ENCODE peak calls at places on chromosome 17, in nine cellular contexts. V is gastrocnemius medialis, Z is neural crest cell, A is testis, C is esophagus muscularis mucosa, H is fibroblast of the aortic adventitia, X is brain microvascular endothelial cell, U is A549, Q is activated B cell treated with CpG ODN at 0.5 μM for 24 hours. L is an unnamed sample.

GRCh38 chr17:57880086-57880456 is 30.2 kb upstream of the MRPS23 start:
- DNase-seq in V (no peak), Z (no peak), A (no peak), C (no peak), H (no peak), X (no peak), U (no peak), Q (no peak), L (no peak)

GRCh38 chr17:34578656-34579016 is 746 bp upstream of the TMEM132E start:
- DNase-seq in V (no peak), Z (no peak), A (no peak), C (no peak), H (no peak), X (no peak), U (no peak), Q (no peak), L (no peak)

GRCh38 chr17:11238710-11239109 is 2.3 kb upstream of the SHISA6 start:
- DNase-seq in V (no peak), Z (no peak), A (no peak), C (no peak), H (no peak), X (no peak), U (no peak), Q (no peak), L (no peak)

GRCh38 chr17:17944743-17945142 is 27.5 kb downstream of the TOM1L2 start:
- DNase-seq in V (no peak), Z (no peak), A (no peak), C (no peak), H (no peak), X (no peak), U (no peak), Q (no peak), L (no peak)

GRCh38 chr17:73569758-73570319 is 74.4 kb downstream of the SDK2 start:
- DNase-seq in V (no peak), Z (no peak), A (no peak), C (no peak), H (no peak), X (no peak), U (no peak), Q (no peak), L (no peak)

GRCh38 chr17:32569171-32570080 is 82.6 kb downstream of the CDK5R1 start:
- DNase-seq in V (no peak), Z (no peak), A (no peak), C (no peak), H (no peak), X (no peak), U (no peak), Q (no peak), L (no peak)

GRCh38 chr17:58284613-58285421 is 4.1 kb upstream of the MPO start:
- DNase-seq in V (no peak), Z (no peak), A (peak), C (no peak), H (no peak), X (no peak), U (no peak), Q (no peak), L (no peak)

GRCh38 chr17:71639865-71640264 is 481.0 kb upstream of the SOX9 start:
- DNase-seq in V (no peak), Z (no peak), A (no peak), C (no peak), H (no peak), X (no peak), U (no peak), Q (no peak), L (no peak)

GRCh38 chr17:41520821-41521521 is 2.3 kb upstream of the KRT15 start:
- DNase-seq in V (no peak), Z (no peak), A (no peak), C (no peak), H (no peak), X (no peak), U (no peak), Q (no peak), L (no peak)

GRCh38 chr17:77854759-77855745 is 103.5 kb upstream of the TNRC6C start:
- DNase-seq in V (no peak), Z (no peak), A (no peak), C (no peak), H (no peak), X (no peak), U (no peak), Q (no peak), L (no peak)

GRCh38 chr17:48678141-48678971 is 44.0 kb downstream of the PRAC1 start:
- DNase-seq in V (peak), Z (peak), A (peak), C (no peak), H (peak), X (peak), U (peak), Q (peak), L (peak)
- TF ChIP-seq CTCF in V (peak), Z (peak), A (peak), C (peak), H (peak), X (peak), U (peak), Q (peak), L (peak)

GRCh38 chr17:81207610-81208581 is 14.9 kb downstream of the CEP131 start:
- DNase-seq in V (no peak), Z (no peak), A (no peak), C (no peak), H (no peak), X (no peak), U (no peak), Q (no peak), L (peak)

GRCh38 chr17:81206657-81207056 is 16.1 kb downstream of the CEP131 start:
- DNase-seq in V (no peak), Z (no peak), A (no peak), C (no peak), H (no peak), X (no peak), U (no peak), Q (no peak), L (no peak)

GRCh38 chr17:81208651-81209050 is 14.1 kb downstream of the CEP131 start:
- DNase-seq in V (no peak), Z (no peak), A (no peak), C (no peak), H (no peak), X (no peak), U (no peak), Q (no peak), L (peak)

GRCh38 chr17:81204578-81204977 is 18.2 kb downstream of the CEP131 start:
- DNase-seq in V (no peak), Z (no peak), A (no peak), C (no peak), H (no peak), X (no peak), U (no peak), Q (no peak), L (no peak)

DNA sequence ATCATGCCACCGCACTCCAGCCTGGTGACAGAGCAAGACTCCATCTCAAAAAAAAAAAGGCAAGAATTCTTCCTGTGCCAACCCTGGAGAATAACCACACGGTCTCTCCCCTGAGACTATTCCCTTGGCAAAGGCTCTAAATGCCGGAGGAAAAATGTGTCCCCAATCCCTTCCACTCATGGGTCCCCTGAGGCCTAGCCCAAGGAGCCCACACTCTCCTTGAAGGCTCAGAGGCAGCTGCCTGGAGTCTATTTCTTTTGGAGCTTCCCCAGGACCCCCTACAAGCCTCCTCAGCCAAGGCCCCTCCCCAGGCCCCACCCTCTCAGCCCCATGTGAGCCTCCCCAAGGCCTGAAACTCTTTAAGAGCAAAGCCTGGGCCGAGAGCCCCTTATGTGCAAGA is 16.6 kb downstream of the CEP131 start:
- DNase-seq in V (no peak), Z (no peak), A (no peak), C (no peak), H (no peak), X (no peak), U (no peak), Q (no peak), L (no peak)
- TF ChIP-seq CTCF in V (no peak), Z (no peak), A (no peak), C (no peak), H (no peak), X (no peak), U (no peak), Q (no peak), L (no peak)

GRCh38 chr17:68613739-68614298 is 12.7 kb upstream of the FAM20A start:
- DNase-seq in V (no peak), Z (peak), A (peak), C (no peak), H (peak), X (peak), U (peak), Q (no peak), L (peak)
- TF ChIP-seq CTCF in V (no peak), Z (peak), A (peak), C (no peak), H (peak), X (peak), U (peak), Q (no peak), L (peak)

GRCh38 chr17:82289822-82290541 is 16.5 kb upstream of the CSNK1D start:
- DNase-seq in V (no peak), Z (no peak), A (no peak), C (no peak), H (no peak), X (no peak), U (no peak), Q (no peak), L (no peak)

GRCh38 chr17:82288602-82288927 is 15.1 kb upstream of the CSNK1D start:
- DNase-seq in V (no peak), Z (no peak), A (no peak), C (no peak), H (no peak), X (no peak), U (no peak), Q (no peak), L (no peak)

GRCh38 chr17:82285141-82285540 is 11.6 kb upstream of the CSNK1D start:
- DNase-seq in V (no peak), Z (no peak), A (no peak), C (no peak), H (no peak), X (no peak), U (no peak), Q (no peak), L (no peak)

GRCh38 chr17:82287849-82288601 is 14.5 kb upstream of the CSNK1D start:
- DNase-seq in V (peak), Z (no peak), A (peak), C (peak), H (peak), X (peak), U (peak), Q (no peak), L (peak)

GRCh38 chr17:82287013-82287848 is 13.7 kb upstream of the CSNK1D start:
- DNase-seq in V (no peak), Z (no peak), A (no peak), C (no peak), H (no peak), X (no peak), U (no peak), Q (no peak), L (no peak)
- TF ChIP-seq CTCF in V (no peak), Z (no peak), A (no peak), C (no peak), H (no peak), X (no peak), U (no peak), Q (no peak), L (no peak)

DNA sequence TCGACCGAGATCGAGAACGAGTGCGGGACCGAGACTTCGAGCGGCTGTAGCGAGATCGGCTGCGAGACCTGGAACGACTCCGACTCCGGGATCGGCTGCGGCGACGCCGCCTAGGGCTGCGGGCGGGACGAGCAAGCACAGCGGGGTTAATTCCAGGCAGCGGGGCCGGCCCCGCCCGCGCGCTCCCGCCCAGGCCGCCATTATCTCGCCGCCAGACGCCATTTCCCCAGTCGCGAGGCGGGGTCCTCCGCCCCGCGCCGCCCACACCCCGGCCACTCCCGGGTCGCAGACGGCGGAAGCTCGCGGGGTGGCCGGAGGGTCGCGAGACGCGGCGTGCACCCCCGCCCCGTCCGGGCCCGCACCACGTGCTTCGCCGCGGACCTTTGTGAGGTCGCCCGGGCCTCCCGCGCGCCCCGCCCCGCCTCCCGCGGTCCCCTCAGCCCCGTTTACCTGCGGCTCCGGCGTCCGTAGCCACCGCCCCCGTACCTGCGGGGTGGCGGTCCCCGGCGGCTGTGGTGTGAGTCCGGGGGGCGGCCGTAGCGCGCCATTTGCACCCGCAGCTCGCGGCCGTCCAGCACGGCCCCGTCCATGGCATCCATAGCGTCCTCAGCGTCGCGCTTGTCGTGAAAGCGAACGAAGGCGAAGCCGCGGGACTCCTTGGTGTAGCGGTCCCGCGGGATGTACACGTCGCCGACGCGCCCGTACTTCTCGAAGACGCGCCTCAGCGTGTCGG is 616 bp downstream of the SRSF2 start:
- DNase-seq in V (peak), Z (peak), A (peak), C (peak), H (peak), X (peak), U (no peak), Q (peak), L (peak)
- TF ChIP-seq CTCF in V (no peak), Z (no peak), A (no peak), C (no peak), H (peak), X (peak), U (no peak), Q (no peak), L (peak)

GRCh38 chr17:63653018-63653417 is 30.8 kb downstream of the MAP3K3 start:
- DNase-seq in V (no peak), Z (no peak), A (no peak), C (no peak), H (no peak), X (no peak), U (no peak), Q (no peak), L (no peak)
- TF ChIP-seq CTCF in V (no peak), Z (no peak), A (no peak), C (no peak), H (no peak), X (no peak), U (no peak), Q (no peak), L (no peak)